ENCODE peak calls at places on chromosomes 6 and 20, in eight cellular contexts. One of them, this sample, is unnamed.

GRCh38 chr6:13226071-13226470 is 102.3 kb downstream of the TBC1D7 start:
- DNase-seq in spleen: no peak
- DNase-seq in breast epithelium: no peak
- DNase-seq in Panc1: no peak
- DNase-seq in prostate gland: no peak
- DNase-seq in sigmoid colon: no peak
- DNase-seq in GM23338: no peak
- DNase-seq in K562: no peak
- DNase-seq in this sample: no peak

GRCh38 chr6:132830236-132830799 is 15.9 kb downstream of the RPS12 start:
- DNase-seq in spleen: no peak
- DNase-seq in breast epithelium: no peak
- DNase-seq in Panc1: no peak
- DNase-seq in prostate gland: no peak
- DNase-seq in sigmoid colon: no peak
- DNase-seq in GM23338: peak; percentile 72
- DNase-seq in K562: no peak
- DNase-seq in this sample: no peak

GRCh38 chr6:12479885-12480284 is 189.7 kb downstream of the EDN1 start:
- DNase-seq in spleen: no peak
- DNase-seq in breast epithelium: no peak
- DNase-seq in Panc1: no peak
- DNase-seq in prostate gland: no peak
- DNase-seq in sigmoid colon: no peak
- DNase-seq in GM23338: no peak
- DNase-seq in K562: no peak
- DNase-seq in this sample: no peak

GRCh38 chr6:74578339-74578738 is 627.5 kb downstream of the COL12A1 start:
- DNase-seq in spleen: no peak
- DNase-seq in breast epithelium: no peak
- DNase-seq in Panc1: no peak
- DNase-seq in prostate gland: no peak
- DNase-seq in sigmoid colon: no peak
- DNase-seq in GM23338: no peak
- DNase-seq in K562: no peak
- DNase-seq in this sample: no peak

GRCh38 chr6:9516207-9516606 is 898.7 kb downstream of the TFAP2A start:
- DNase-seq in spleen: no peak
- DNase-seq in breast epithelium: no peak
- DNase-seq in Panc1: no peak
- DNase-seq in prostate gland: no peak
- DNase-seq in sigmoid colon: no peak
- DNase-seq in GM23338: peak; percentile 15
- DNase-seq in K562: no peak
- DNase-seq in this sample: no peak

GRCh38 chr6:160137989-160138835 is 16.6 kb downstream of the SLC22A1 start:
- DNase-seq in spleen: no peak
- DNase-seq in breast epithelium: no peak
- DNase-seq in Panc1: peak; percentile 39
- DNase-seq in prostate gland: peak; percentile 61
- DNase-seq in sigmoid colon: peak; percentile 73
- DNase-seq in GM23338: peak; percentile 75
- DNase-seq in K562: peak; percentile 66
- DNase-seq in this sample: peak; percentile 65

GRCh38 chr6:153047386-153047785 is 44.9 kb upstream of the MTRF1L start:
- DNase-seq in spleen: no peak
- DNase-seq in breast epithelium: no peak
- DNase-seq in Panc1: no peak
- DNase-seq in prostate gland: no peak
- DNase-seq in sigmoid colon: no peak
- DNase-seq in GM23338: no peak
- DNase-seq in K562: no peak
- DNase-seq in this sample: no peak

GRCh38 chr6:73704260-73704659 is 8.3 kb downstream of the CD109 start:
- DNase-seq in spleen: no peak
- DNase-seq in breast epithelium: no peak
- DNase-seq in Panc1: peak; percentile 87
- DNase-seq in prostate gland: peak; percentile 75
- DNase-seq in sigmoid colon: no peak
- DNase-seq in GM23338: no peak
- DNase-seq in K562: peak; percentile 15
- DNase-seq in this sample: no peak

GRCh38 chr20:11469795-11470495 is 447.7 kb upstream of the BTBD3 start:
- DNase-seq in spleen: no peak
- DNase-seq in breast epithelium: no peak
- DNase-seq in Panc1: no peak
- DNase-seq in prostate gland: no peak
- DNase-seq in sigmoid colon: no peak
- DNase-seq in GM23338: no peak
- DNase-seq in K562: no peak
- DNase-seq in this sample: no peak

GRCh38 chr6:658244-658643 is 1.3 kb upstream of the HUS1B start:
- DNase-seq in spleen: no peak
- DNase-seq in breast epithelium: no peak
- DNase-seq in Panc1: no peak
- DNase-seq in prostate gland: no peak
- DNase-seq in sigmoid colon: no peak
- DNase-seq in GM23338: no peak
- DNase-seq in K562: peak; percentile 31
- DNase-seq in this sample: no peak

GRCh38 chr6:159529820-159530405 is 163.1 kb downstream of the SOD2 start:
- DNase-seq in spleen: no peak
- DNase-seq in breast epithelium: no peak
- DNase-seq in Panc1: no peak
- DNase-seq in prostate gland: no peak
- DNase-seq in sigmoid colon: no peak
- DNase-seq in GM23338: no peak
- DNase-seq in K562: no peak
- DNase-seq in this sample: no peak

GRCh38 chr6:53483423-53484353 is 61.2 kb downstream of the GCLC start:
- DNase-seq in spleen: peak; percentile 83
- DNase-seq in breast epithelium: peak; percentile 72
- DNase-seq in Panc1: no peak
- DNase-seq in prostate gland: peak; percentile 70
- DNase-seq in sigmoid colon: no peak
- DNase-seq in GM23338: peak; percentile 21
- DNase-seq in K562: peak; percentile 50
- DNase-seq in this sample: no peak

GRCh38 chr6:71482742-71483141 is 194.1 kb downstream of the OGFRL1 start:
- DNase-seq in spleen: no peak
- DNase-seq in breast epithelium: no peak
- DNase-seq in Panc1: no peak
- DNase-seq in prostate gland: no peak
- DNase-seq in sigmoid colon: no peak
- DNase-seq in GM23338: no peak
- DNase-seq in K562: no peak
- DNase-seq in this sample: no peak

GRCh38 chr6:166905013-166905412 is 51.3 kb downstream of the RNASET2 start:
- DNase-seq in spleen: no peak
- DNase-seq in breast epithelium: no peak
- DNase-seq in Panc1: no peak
- DNase-seq in prostate gland: no peak
- DNase-seq in sigmoid colon: no peak
- DNase-seq in GM23338: no peak
- DNase-seq in K562: no peak
- DNase-seq in this sample: no peak

GRCh38 chr6:23013776-23014175 is 444.4 kb downstream of the HDGFL1 start:
- DNase-seq in spleen: no peak
- DNase-seq in breast epithelium: no peak
- DNase-seq in Panc1: no peak
- DNase-seq in prostate gland: no peak
- DNase-seq in sigmoid colon: no peak
- DNase-seq in GM23338: peak; percentile 10
- DNase-seq in K562: no peak
- DNase-seq in this sample: no peak

GRCh38 chr6:166485651-166486535 is 100.6 kb downstream of the RAMACL start:
- DNase-seq in spleen: peak; percentile 70
- DNase-seq in breast epithelium: peak; percentile 30
- DNase-seq in Panc1: no peak
- DNase-seq in prostate gland: no peak
- DNase-seq in sigmoid colon: no peak
- DNase-seq in GM23338: peak; percentile 18
- DNase-seq in K562: no peak
- DNase-seq in this sample: no peak

GRCh38 chr6:152634773-152635172 is 2.4 kb downstream of the SYNE1 start:
- DNase-seq in spleen: peak; percentile 80
- DNase-seq in breast epithelium: no peak
- DNase-seq in Panc1: no peak
- DNase-seq in prostate gland: no peak
- DNase-seq in sigmoid colon: no peak
- DNase-seq in GM23338: no peak
- DNase-seq in K562: no peak
- DNase-seq in this sample: no peak

GRCh38 chr20:5663396-5663795 is 86.8 kb upstream of the SHLD1 start:
- DNase-seq in spleen: no peak
- DNase-seq in breast epithelium: no peak
- DNase-seq in Panc1: no peak
- DNase-seq in prostate gland: no peak
- DNase-seq in sigmoid colon: no peak
- DNase-seq in GM23338: no peak
- DNase-seq in K562: no peak
- DNase-seq in this sample: no peak

GRCh38 chr6:26249709-26249958 is 115.4 kb upstream of the BTN3A2 start:
- DNase-seq in spleen: peak; percentile 79
- DNase-seq in breast epithelium: no peak
- DNase-seq in Panc1: no peak
- DNase-seq in prostate gland: no peak
- DNase-seq in sigmoid colon: peak; percentile 66
- DNase-seq in GM23338: no peak
- DNase-seq in K562: no peak
- DNase-seq in this sample: no peak

GRCh38 chr6:26251354-26252081 is 113.5 kb upstream of the BTN3A2 start:
- DNase-seq in spleen: peak; percentile 87
- DNase-seq in breast epithelium: no peak
- DNase-seq in Panc1: no peak
- DNase-seq in prostate gland: peak; percentile 58
- DNase-seq in sigmoid colon: no peak
- DNase-seq in GM23338: peak; percentile 91
- DNase-seq in K562: peak; percentile 31
- DNase-seq in this sample: peak; percentile 82

GRCh38 chr6:26249959-26250805 is 114.8 kb upstream of the BTN3A2 start:
- DNase-seq in spleen: peak; percentile 94
- DNase-seq in breast epithelium: peak; percentile 76
- DNase-seq in Panc1: no peak
- DNase-seq in prostate gland: peak; percentile 72
- DNase-seq in sigmoid colon: peak; percentile 76
- DNase-seq in GM23338: peak; percentile 84
- DNase-seq in K562: peak; percentile 46
- DNase-seq in this sample: peak; percentile 84

GRCh38 chr6:26254666-26255176 is 110.3 kb upstream of the BTN3A2 start:
- DNase-seq in spleen: no peak
- DNase-seq in breast epithelium: no peak
- DNase-seq in Panc1: no peak
- DNase-seq in prostate gland: no peak
- DNase-seq in sigmoid colon: no peak
- DNase-seq in GM23338: no peak
- DNase-seq in K562: no peak
- DNase-seq in this sample: no peak

GRCh38 chr6:26250806-26251075 is 114.3 kb upstream of the BTN3A2 start:
- DNase-seq in spleen: no peak
- DNase-seq in breast epithelium: no peak
- DNase-seq in Panc1: no peak
- DNase-seq in prostate gland: no peak
- DNase-seq in sigmoid colon: no peak
- DNase-seq in GM23338: no peak
- DNase-seq in K562: no peak
- DNase-seq in this sample: peak; percentile 50
- H3K27ac ChIP-seq in spleen: peak overlapping the region; percentile 95
- H3K27ac ChIP-seq in breast epithelium: peak overlapping the region; percentile 88
- H3K27ac ChIP-seq in Panc1: no peak overlapping the region
- H3K27ac ChIP-seq in prostate gland: peak overlapping the region; percentile 62
- H3K27ac ChIP-seq in sigmoid colon: peak overlapping the region; percentile 59
- H3K27ac ChIP-seq in GM23338: peak overlapping the region; percentile 100
- H3K27ac ChIP-seq in K562: peak overlapping the region; percentile 91
- H3K27ac ChIP-seq in this sample: peak overlapping the region; percentile 90

GRCh38 chr20:38315290-38315966 is 11.5 kb downstream of the BPI start:
- DNase-seq in spleen: no peak
- DNase-seq in breast epithelium: no peak
- DNase-seq in Panc1: no peak
- DNase-seq in prostate gland: no peak
- DNase-seq in sigmoid colon: no peak
- DNase-seq in GM23338: no peak
- DNase-seq in K562: no peak
- DNase-seq in this sample: no peak
- TF ChIP-seq POLR2AphosphoS5 in spleen: no peak
- TF ChIP-seq POLR2AphosphoS5 in breast epithelium: no peak
- TF ChIP-seq POLR2AphosphoS5 in Panc1: no peak
- TF ChIP-seq POLR2AphosphoS5 in prostate gland: no peak
- TF ChIP-seq POLR2AphosphoS5 in sigmoid colon: no peak
- TF ChIP-seq POLR2AphosphoS5 in GM23338: no peak
- TF ChIP-seq POLR2AphosphoS5 in K562: no peak
- TF ChIP-seq POLR2AphosphoS5 in this sample: no peak

DNA sequence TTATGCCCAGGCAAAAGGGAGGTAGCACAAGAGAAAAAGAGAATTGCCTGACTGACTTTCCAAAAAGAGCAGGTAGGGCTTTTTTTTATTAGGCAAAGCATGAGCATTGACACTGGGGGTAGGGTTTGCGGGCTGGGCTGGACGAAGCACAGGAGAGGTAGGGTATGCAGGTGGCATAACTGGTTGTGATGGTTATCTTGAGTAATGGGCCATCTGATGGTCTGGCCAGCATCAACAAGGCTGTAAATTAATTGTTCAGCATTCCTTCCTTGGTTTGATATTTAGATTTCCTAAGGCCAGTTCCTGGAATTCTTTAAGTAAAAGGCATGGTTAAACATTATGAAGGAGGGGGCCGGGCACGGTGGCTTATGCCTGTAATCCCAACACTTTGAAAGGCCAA is 13.9 kb upstream of the BFSP1 start:
- DNase-seq in spleen: no peak
- DNase-seq in breast epithelium: no peak
- DNase-seq in Panc1: no peak
- DNase-seq in prostate gland: no peak
- DNase-seq in sigmoid colon: no peak
- DNase-seq in GM23338: no peak
- DNase-seq in K562: no peak
- DNase-seq in this sample: no peak
- H3K27ac ChIP-seq in spleen: no peak overlapping the region
- H3K27ac ChIP-seq in breast epithelium: peak overlapping the region; percentile 75
- H3K27ac ChIP-seq in Panc1: peak overlapping the region; percentile 26
- H3K27ac ChIP-seq in prostate gland: no peak overlapping the region
- H3K27ac ChIP-seq in sigmoid colon: peak overlapping the region; percentile 61
- H3K27ac ChIP-seq in GM23338: no peak overlapping the region
- H3K27ac ChIP-seq in K562: no peak overlapping the region
- H3K27ac ChIP-seq in this sample: no peak overlapping the region

DNA sequence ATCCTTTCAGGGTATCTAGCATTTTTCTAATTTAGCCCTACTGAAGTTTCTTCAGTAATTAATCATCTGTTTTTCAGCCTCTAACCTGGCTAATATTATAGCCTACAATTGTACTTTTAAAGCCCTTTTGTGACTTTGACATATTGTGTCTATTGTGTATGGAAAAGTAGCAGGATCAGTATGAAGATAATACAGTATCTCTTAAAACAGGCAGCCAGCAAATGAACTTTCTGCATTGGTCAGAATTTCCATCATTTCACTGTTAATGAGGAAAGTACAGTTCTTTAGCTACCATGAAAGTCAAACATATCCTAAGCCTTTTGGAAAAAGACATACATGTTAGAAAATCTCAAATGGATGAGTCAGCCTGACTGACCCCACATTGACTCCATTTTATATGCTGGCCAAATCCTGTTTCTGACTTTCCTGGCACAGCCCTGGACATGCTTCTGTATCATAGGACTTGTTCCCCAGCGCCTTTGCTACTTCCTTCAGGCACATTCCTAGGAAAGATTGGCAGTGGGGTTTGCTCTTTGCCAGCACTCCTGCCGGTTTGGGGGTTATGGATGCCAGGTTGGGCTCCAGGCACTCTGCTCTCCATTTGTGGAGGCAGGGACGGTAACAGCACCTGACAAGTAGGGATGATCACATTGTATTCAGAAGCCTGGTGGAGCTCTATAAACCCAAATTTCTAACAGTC is 43.6 kb downstream of the TOP1 start:
- DNase-seq in spleen: peak; percentile 47
- DNase-seq in breast epithelium: no peak
- DNase-seq in Panc1: no peak
- DNase-seq in prostate gland: peak; percentile 71
- DNase-seq in sigmoid colon: no peak
- DNase-seq in GM23338: no peak
- DNase-seq in K562: no peak
- DNase-seq in this sample: no peak
- TF ChIP-seq POLR2AphosphoS5 in spleen: peak; percentile 20
- TF ChIP-seq POLR2AphosphoS5 in breast epithelium: no peak
- TF ChIP-seq POLR2AphosphoS5 in Panc1: no peak
- TF ChIP-seq POLR2AphosphoS5 in prostate gland: peak; percentile 87
- TF ChIP-seq POLR2AphosphoS5 in sigmoid colon: peak; percentile 15
- TF ChIP-seq POLR2AphosphoS5 in GM23338: no peak
- TF ChIP-seq POLR2AphosphoS5 in K562: no peak
- TF ChIP-seq POLR2AphosphoS5 in this sample: no peak